ENCODE peak calls at places on chromosome 15, in ten cellular contexts. L, P, T, H, M, X, A, W, Z and Q are unnamed samples.
A peak's percentile ranks its signal among the peaks of the same experiment; 100 is the strongest.

GRCh38 chr15:56537881-56538280 is 72.9 kb upstream of the MNS1 start:
- DNase-seq in L (no peak), P (no peak), T (no peak), H (no peak), M (no peak), X (no peak), A (peak; percentile 75), W (no peak), Z (peak; percentile 17), Q (no peak)

GRCh38 chr15:56732135-56732880 is 1.0 kb downstream of the ZNF280D start:
- DNase-seq in L (no peak), P (peak; percentile 13), T (no peak), H (peak; percentile 8), M (peak; percentile 23), X (peak; percentile 17), A (no peak), W (peak; percentile 20), Z (no peak), Q (no peak)

GRCh38 chr15:31273258-31273941 is 53.2 kb upstream of the KLF13 start:
- DNase-seq in L (no peak), P (peak; percentile 2), T (no peak), H (no peak), M (no peak), X (no peak), A (no peak), W (no peak), Z (no peak), Q (no peak)

GRCh38 chr15:57031605-57032004 is 113.2 kb downstream of the TCF12 start:
- DNase-seq in L (no peak), P (peak; percentile 59), T (no peak), H (no peak), M (peak; percentile 37), X (no peak), A (no peak), W (no peak), Z (no peak), Q (no peak)

GRCh38 chr15:48954538-48954937 is 9.2 kb downstream of the SHC4 start:
- DNase-seq in L (no peak), P (no peak), T (no peak), H (no peak), M (no peak), X (no peak), A (no peak), W (peak; percentile 30), Z (no peak), Q (no peak)

GRCh38 chr15:60328852-60329443 is 68.8 kb downstream of the ANXA2 start:
- DNase-seq in L (no peak), P (no peak), T (no peak), H (no peak), M (no peak), X (no peak), A (no peak), W (no peak), Z (no peak), Q (peak; percentile 42)

GRCh38 chr15:42048821-42049200 is 28.0 kb upstream of the PLA2G4E start:
- DNase-seq in L (no peak), P (no peak), T (no peak), H (peak; percentile 42), M (no peak), X (no peak), A (no peak), W (no peak), Z (no peak), Q (no peak)

GRCh38 chr15:34582461-34583357 is 742 bp downstream of the GOLGA8B start:
- DNase-seq in L (no peak), P (no peak), T (no peak), H (peak; percentile 46), M (no peak), X (no peak), A (peak; percentile 60), W (no peak), Z (peak; percentile 22), Q (peak; percentile 23)

GRCh38 chr15:52284164-52284563 is 11.4 kb downstream of the MYO5C start:
- DNase-seq in L (peak; percentile 61), P (no peak), T (no peak), H (peak; percentile 38), M (no peak), X (no peak), A (no peak), W (peak; percentile 53), Z (no peak), Q (no peak)

GRCh38 chr15:30675126-30675525 is 49.2 kb downstream of the ARHGAP11B start:
- DNase-seq in L (no peak), P (no peak), T (no peak), H (no peak), M (no peak), X (no peak), A (no peak), W (no peak), Z (no peak), Q (no peak)

GRCh38 chr15:79030470-79030869 is 60.1 kb downstream of the RASGRF1 start:
- DNase-seq in L (no peak), P (no peak), T (no peak), H (no peak), M (no peak), X (no peak), A (no peak), W (no peak), Z (no peak), Q (no peak)

GRCh38 chr15:59199775-59200465 is 6.7 kb upstream of the LDHAL6B start:
- DNase-seq in L (peak; percentile 70), P (no peak), T (no peak), H (peak; percentile 40), M (peak; percentile 83), X (peak; percentile 51), A (no peak), W (peak; percentile 84), Z (no peak), Q (peak; percentile 19)

GRCh38 chr15:40295870-40296560 is 11.7 kb downstream of the PLCB2 start:
- DNase-seq in L (no peak), P (peak; percentile 75), T (no peak), H (no peak), M (no peak), X (no peak), A (no peak), W (no peak), Z (no peak), Q (no peak)

GRCh38 chr15:74793135-74794028 is 11.5 kb downstream of the CSK start:
- DNase-seq in L (no peak), P (no peak), T (no peak), H (no peak), M (no peak), X (no peak), A (peak; percentile 85), W (no peak), Z (no peak), Q (no peak)
- TF ChIP-seq CTCF in L (no peak), P (no peak), T (no peak), H (no peak), M (no peak), X (peak; percentile 24), A (peak; percentile 66), W (no peak), Z (no peak), Q (no peak)

GRCh38 chr15:70121656-70122297 is 24.1 kb upstream of the TLE3 start:
- DNase-seq in L (no peak), P (no peak), T (peak; percentile 51), H (peak; percentile 55), M (no peak), X (no peak), A (no peak), W (no peak), Z (peak; percentile 80), Q (no peak)
- TF ChIP-seq CTCF in L (no peak), P (peak; percentile 15), T (no peak), H (no peak), M (peak; percentile 37), X (no peak), A (no peak), W (peak; percentile 40), Z (no peak), Q (no peak)

GRCh38 chr15:84633311-84634227 is 20.5 kb downstream of the WDR73 start:
- DNase-seq in L (peak; percentile 46), P (peak; percentile 62), T (peak; percentile 33), H (peak; percentile 55), M (no peak), X (no peak), A (peak; percentile 84), W (peak; percentile 60), Z (peak; percentile 71), Q (peak; percentile 76)

GRCh38 chr15:84643838-84644237 is 10.2 kb downstream of the WDR73 start:
- DNase-seq in L (no peak), P (no peak), T (no peak), H (no peak), M (no peak), X (no peak), A (no peak), W (no peak), Z (no peak), Q (no peak)

GRCh38 chr15:84634228-84634837 is 19.8 kb downstream of the WDR73 start:
- DNase-seq in L (no peak), P (no peak), T (no peak), H (no peak), M (no peak), X (no peak), A (no peak), W (no peak), Z (no peak), Q (no peak)

DNA sequence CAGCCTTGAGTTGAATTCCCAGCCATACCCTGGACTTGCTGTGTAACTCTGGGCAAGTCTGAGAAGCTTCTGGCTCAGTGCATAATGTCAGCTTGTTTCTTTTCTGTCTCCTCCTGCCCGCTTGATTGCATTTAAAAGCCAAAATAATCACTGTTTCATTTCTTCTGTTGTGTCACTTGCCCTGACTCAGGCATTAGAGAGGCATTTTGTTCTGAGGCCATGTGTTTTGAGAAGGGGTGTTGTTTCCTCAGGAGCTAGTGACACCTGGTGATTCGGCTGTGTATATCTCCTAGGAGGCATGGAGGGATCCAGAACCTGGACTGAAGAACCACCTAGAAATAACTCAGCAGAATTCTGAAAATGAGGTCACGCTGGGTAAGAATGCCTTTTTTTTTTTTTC is 16.0 kb downstream of the WDR73 start:
- DNase-seq in L (no peak), P (no peak), T (no peak), H (peak; percentile 53), M (no peak), X (no peak), A (no peak), W (no peak), Z (no peak), Q (no peak)
- TF ChIP-seq CTCF in L (peak; percentile 28), P (no peak), T (peak; percentile 14), H (no peak), M (peak; percentile 60), X (no peak), A (no peak), W (peak; percentile 7), Z (peak; percentile 16), Q (no peak)

GRCh38 chr15:101320501-101321052 is 25.5 kb upstream of the SNRPA1 start:
- DNase-seq in L (no peak), P (no peak), T (no peak), H (no peak), M (peak; percentile 36), X (no peak), A (peak; percentile 80), W (peak; percentile 58), Z (peak; percentile 39), Q (no peak)
- TF ChIP-seq CTCF in L (no peak), P (peak; percentile 29), T (no peak), H (no peak), M (peak; percentile 57), X (peak; percentile 25), A (peak; percentile 57), W (peak; percentile 71), Z (no peak), Q (no peak)